ENCODE peak calls at places on chromosomes 11 and 22, in five cellular contexts. R is K562, K is HCT116, H is H1, J is HepG2. F is an unnamed sample.

GRCh38 chr11:19846654-19847330 is 134.2 kb downstream of the NAV2 start:
- DNase-seq in R (no peak), K (no peak), H (no peak), J (no peak), F (no peak)

GRCh38 chr11:93234602-93235207 is 36.9 kb upstream of the SLC36A4 start:
- DNase-seq in R (peak), K (peak), H (peak), J (peak), F (peak)

GRCh38 chr22:46972901-46973831 is 210.7 kb downstream of the TBC1D22A start:
- DNase-seq in R (no peak), K (no peak), H (no peak), J (no peak), F (no peak)

GRCh38 chr11:518463-519202 is 11.6 kb upstream of the RNH1 start:
- DNase-seq in R (peak), K (peak), H (peak), J (peak), F (no peak)

GRCh38 chr22:50436134-50436830 is 38.6 kb downstream of the SBF1 start:
- DNase-seq in R (no peak), K (no peak), H (no peak), J (no peak), F (no peak)

GRCh38 chr11:72586591-72587090 is 87.6 kb downstream of the PDE2A start:
- DNase-seq in R (peak), K (no peak), H (no peak), J (no peak), F (no peak)

GRCh38 chr11:59102259-59102765 is 4.7 kb upstream of the FAM111B start:
- DNase-seq in R (peak), K (no peak), H (peak), J (no peak), F (peak)

GRCh38 chr11:63532799-63533475 is 3.7 kb upstream of the PLAAT4 start:
- DNase-seq in R (peak), K (no peak), H (no peak), J (no peak), F (no peak)

GRCh38 chr11:9601041-9601875 is 27.8 kb downstream of the WEE1 start:
- DNase-seq in R (no peak), K (no peak), H (peak), J (no peak), F (peak)

GRCh38 chr11:35483131-35483800 is 42.1 kb downstream of the PAMR1 start:
- DNase-seq in R (no peak), K (no peak), H (no peak), J (no peak), F (no peak)

DNA sequence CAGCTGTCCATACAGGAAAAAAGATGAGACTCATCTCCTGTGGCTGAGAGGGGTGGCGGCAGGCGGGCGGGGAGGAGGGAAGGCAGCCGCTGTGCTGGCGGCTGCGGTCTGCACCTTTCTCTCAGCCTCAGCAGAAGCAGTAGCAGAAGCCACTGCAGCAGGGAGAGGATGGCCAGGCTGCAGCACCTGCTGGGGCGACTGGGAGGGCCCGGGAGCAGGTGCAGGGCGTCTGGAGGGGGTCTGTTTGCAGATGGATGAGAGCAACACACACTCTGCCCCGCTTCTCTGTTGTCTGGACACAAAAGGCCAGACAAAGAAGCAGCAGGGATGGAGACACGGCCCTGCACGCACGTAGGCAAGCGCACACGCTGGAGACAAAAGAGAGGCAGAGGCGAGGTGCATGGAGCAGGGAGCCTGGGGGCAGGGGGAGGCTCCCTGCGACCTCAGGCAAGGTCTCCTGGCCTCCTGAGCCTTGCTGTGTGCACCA is 9.3 kb upstream of the MIAT start:
- DNase-seq in R (no peak), K (no peak), H (peak), J (no peak), F (no peak)
- TF ChIP-seq SRF in R (no peak), K (no peak), H (peak), J (no peak), F (no peak)

GRCh38 chr11:112752563-112752962 is 208.7 kb upstream of the NCAM1 start:
- DNase-seq in R (no peak), K (no peak), H (no peak), J (no peak), F (no peak)
- TF ChIP-seq SRF in R (no peak), K (no peak), H (no peak), J (no peak), F (no peak)

GRCh38 chr11:41051919-41052630 is 407.4 kb downstream of the LRRC4C start:
- DNase-seq in R (no peak), K (no peak), H (no peak), J (no peak), F (no peak)

GRCh38 chr11:41053894-41054293 is 405.6 kb downstream of the LRRC4C start:
- DNase-seq in R (no peak), K (no peak), H (no peak), J (no peak), F (no peak)

GRCh38 chr11:41047229-41047628 is 412.2 kb downstream of the LRRC4C start:
- DNase-seq in R (no peak), K (no peak), H (no peak), J (no peak), F (no peak)

DNA sequence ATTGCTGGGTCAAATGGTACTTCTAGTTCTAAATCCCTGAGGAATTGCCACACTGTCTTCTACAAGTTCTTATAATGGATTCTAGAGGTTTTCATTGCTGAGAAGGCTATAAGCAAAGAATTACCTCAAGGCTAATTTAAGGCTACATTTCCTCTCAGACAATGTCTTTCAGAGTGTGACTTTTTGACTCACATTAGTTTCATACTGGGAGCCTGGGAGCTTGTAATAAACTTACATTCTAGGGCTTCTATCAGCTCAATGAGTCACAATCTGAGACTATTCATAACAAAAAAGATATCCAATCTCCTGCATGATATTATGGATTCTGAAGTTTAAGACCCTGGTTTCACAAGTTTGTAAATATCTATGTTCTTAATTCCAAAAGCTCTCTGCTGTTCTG is 408.7 kb downstream of the LRRC4C start:
- DNase-seq in R (no peak), K (no peak), H (no peak), J (no peak), F (no peak)
- TF ChIP-seq SRF in R (no peak), K (no peak), H (no peak), J (no peak), F (no peak)

GRCh38 chr11:33560729-33561128 is 139.9 kb downstream of the C11orf91 start:
- DNase-seq in R (no peak), K (no peak), H (no peak), J (no peak), F (no peak)

GRCh38 chr11:33558097-33558496 is 142.5 kb downstream of the C11orf91 start:
- DNase-seq in R (no peak), K (no peak), H (no peak), J (no peak), F (no peak)

GRCh38 chr11:33554219-33554618 is 146.4 kb downstream of the C11orf91 start:
- DNase-seq in R (no peak), K (no peak), H (no peak), J (no peak), F (no peak)

GRCh38 chr11:33559567-33559966 is 141.1 kb downstream of the C11orf91 start:
- DNase-seq in R (no peak), K (no peak), H (no peak), J (no peak), F (no peak)

DNA sequence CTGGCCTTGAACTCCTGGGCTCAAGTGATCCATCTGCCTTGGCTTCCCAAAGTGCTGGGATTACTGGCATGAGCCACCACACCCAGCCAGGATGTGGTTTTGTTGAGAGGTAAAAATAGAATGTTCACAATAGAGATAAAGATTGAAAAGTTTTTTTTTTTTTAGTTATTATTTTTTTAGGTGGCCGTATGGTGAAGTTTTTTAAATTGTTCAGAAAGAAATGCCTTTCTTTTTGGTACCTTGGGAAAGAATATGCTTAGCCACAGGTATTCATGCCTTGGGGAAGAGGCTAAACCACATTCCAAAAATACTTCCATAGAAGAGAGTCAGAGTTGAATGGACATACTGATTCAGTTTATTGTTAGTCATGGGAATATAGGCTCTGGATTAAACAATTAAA is 143.4 kb downstream of the C11orf91 start:
- DNase-seq in R (no peak), K (no peak), H (no peak), J (no peak), F (no peak)
- TF ChIP-seq SRF in R (no peak), K (no peak), H (no peak), J (no peak), F (no peak)

GRCh38 chr22:42866100-42866499 is 9.0 kb upstream of the ARFGAP3 start:
- DNase-seq in R (no peak), K (no peak), H (no peak), J (no peak), F (no peak)

GRCh38 chr22:42865536-42865935 is 8.5 kb upstream of the ARFGAP3 start:
- DNase-seq in R (no peak), K (no peak), H (no peak), J (no peak), F (no peak)

GRCh38 chr22:42862045-42862734 is 5.1 kb upstream of the ARFGAP3 start:
- DNase-seq in R (no peak), K (no peak), H (no peak), J (peak), F (no peak)

GRCh38 chr22:42868751-42869251 is 11.7 kb upstream of the ARFGAP3 start:
- DNase-seq in R (no peak), K (no peak), H (no peak), J (no peak), F (no peak)

GRCh38 chr22:42863349-42863911 is 6.4 kb upstream of the ARFGAP3 start:
- DNase-seq in R (no peak), K (peak), H (no peak), J (no peak), F (peak)
- TF ChIP-seq SRF in R (no peak), K (no peak), H (no peak), J (no peak), F (no peak)